ENCODE peak calls at places on chromosomes 13 and 19, in nine cellular contexts. F is upper lobe of right lung, Y is ACHN, L is AML-193, J is cerebellar cortex, G is GM19239, Q is thoracic aorta, Z is left ventricle myocardium inferior, T is astrocyte of the spinal cord. U is an unnamed sample.
A peak's percentile ranks its signal among the peaks of the same experiment; 100 is the strongest.

GRCh38 chr19:58538257-58539168 is 5.4 kb upstream of the TRIM28 start:
- DNase-seq in Q (no peak), Y (no peak), L (no peak), F (no peak), G (no peak), T (no peak), J (no peak), Z (peak; percentile 33), U (no peak)

GRCh38 chr19:18597809-18598660 is 8.6 kb downstream of the CRLF1 start:
- DNase-seq in G (no peak), L (no peak), T (no peak), Q (no peak), F (no peak), Y (no peak), Z (no peak), J (no peak), U (no peak)

GRCh38 chr13:68927387-68928026 is 1180.1 kb upstream of the ATXN8OS start:
- DNase-seq in G (no peak), Q (no peak), T (peak; percentile 44), Y (peak; percentile 43), L (no peak), Z (no peak), J (peak; percentile 22), F (no peak), U (no peak)

GRCh38 chr13:20175907-20176652 is 15.2 kb upstream of the GJA3 start:
- DNase-seq in Z (no peak), G (no peak), Q (no peak), T (no peak), L (no peak), Y (no peak), F (no peak), J (no peak), U (no peak)

GRCh38 chr19:47227347-47228167 is 3.4 kb downstream of the BBC3 start:
- DNase-seq in J (peak; percentile 92), Z (peak; percentile 93), Q (peak; percentile 74), F (peak; percentile 95), G (no peak), L (peak; percentile 73), Y (peak; percentile 91), T (peak; percentile 94), U (peak; percentile 94)

GRCh38 chr13:40319699-40320586 is 346.5 kb downstream of the FOXO1 start:
- DNase-seq in J (no peak), Z (no peak), Q (no peak), F (no peak), T (no peak), L (no peak), G (no peak), Y (no peak), U (no peak)

GRCh38 chr13:100646871-100647270 is 27.7 kb downstream of the TMTC4 start:
- DNase-seq in J (no peak), F (no peak), G (no peak), Q (no peak), L (no peak), Z (no peak), Y (no peak), T (no peak), U (no peak)

GRCh38 chr19:10543420-10544241 is at the start of gene ATG4D:
- DNase-seq in G (peak; percentile 96), Y (peak; percentile 62), Q (no peak), J (peak; percentile 65), F (peak; percentile 96), T (peak; percentile 56), L (peak; percentile 43), Z (peak; percentile 81), U (peak; percentile 76)

GRCh38 chr13:113837554-113838355 is 26.1 kb downstream of the GAS6 start:
- DNase-seq in T (peak; percentile 100), L (no peak), J (peak; percentile 70), Z (peak; percentile 96), Q (peak; percentile 93), Y (peak; percentile 94), F (peak; percentile 89), G (no peak), U (peak; percentile 100)

GRCh38 chr19:31436121-31436776 is 87.0 kb upstream of the TSHZ3 start:
- DNase-seq in Q (no peak), Y (no peak), J (no peak), G (no peak), T (no peak), Z (no peak), F (no peak), L (no peak), U (peak; percentile 70)

GRCh38 chr19:33784432-33784831 is 12.2 kb upstream of the KCTD15 start:
- DNase-seq in Z (no peak), Y (no peak), Q (no peak), L (no peak), F (no peak), G (no peak), J (no peak), T (no peak), U (no peak)

GRCh38 chr19:42697884-42698283 is 42.4 kb downstream of the PSG3 start:
- DNase-seq in L (no peak), Y (no peak), G (no peak), T (no peak), Q (no peak), F (no peak), Z (no peak), J (no peak), U (no peak)

GRCh38 chr13:91277013-91277676 is 70.3 kb upstream of the MIR17HG start:
- DNase-seq in F (no peak), J (no peak), Y (no peak), Q (no peak), T (no peak), L (no peak), Z (no peak), G (no peak), U (no peak)

GRCh38 chr19:16904599-16904998 is 15.8 kb downstream of the F2RL3 start:
- DNase-seq in T (no peak), Z (no peak), Y (no peak), F (no peak), Q (no peak), L (no peak), J (no peak), G (no peak), U (no peak)

GRCh38 chr13:71775946-71776345 is 91.1 kb downstream of the DACH1 start:
- DNase-seq in F (no peak), T (no peak), Y (no peak), G (no peak), J (no peak), Z (no peak), L (peak; percentile 43), Q (no peak), U (no peak)

U was measured in myocyte.